ENCODE peak calls at places on chromosomes 1 and 21, in eight cellular contexts. One of them, this sample, is unnamed.

GRCh38 chr1:2459757-2460156 is 16.3 kb upstream of the PLCH2 start:
- DNase-seq in aorta: no peak
- DNase-seq in CD8-positive, alpha-beta memory T cell: no peak
- DNase-seq in upper lobe of right lung: no peak
- DNase-seq in tibial nerve: no peak
- DNase-seq in CD4-positive, alpha-beta T cell: no peak
- DNase-seq in cardiac muscle cell: peak; percentile 55
- DNase-seq in prostate gland: no peak
- DNase-seq in this sample: peak; percentile 55

GRCh38 chr21:17191346-17191993 is 321.4 kb upstream of the CXADR start:
- DNase-seq in upper lobe of right lung: no peak
- DNase-seq in aorta: no peak
- DNase-seq in cardiac muscle cell: no peak
- DNase-seq in CD4-positive, alpha-beta T cell: no peak
- DNase-seq in CD8-positive, alpha-beta memory T cell: no peak
- DNase-seq in prostate gland: no peak
- DNase-seq in tibial nerve: no peak
- DNase-seq in this sample: no peak

GRCh38 chr1:172940170-172940855 is 110.4 kb downstream of the TNFSF18 start:
- DNase-seq in CD8-positive, alpha-beta memory T cell: no peak
- DNase-seq in cardiac muscle cell: peak; percentile 66
- DNase-seq in upper lobe of right lung: no peak
- DNase-seq in prostate gland: no peak
- DNase-seq in tibial nerve: no peak
- DNase-seq in aorta: no peak
- DNase-seq in CD4-positive, alpha-beta T cell: no peak
- DNase-seq in this sample: no peak

GRCh38 chr1:65207317-65207716 is 59.3 kb downstream of the AK4 start:
- DNase-seq in prostate gland: no peak
- DNase-seq in CD8-positive, alpha-beta memory T cell: no peak
- DNase-seq in CD4-positive, alpha-beta T cell: no peak
- DNase-seq in cardiac muscle cell: no peak
- DNase-seq in tibial nerve: no peak
- DNase-seq in aorta: no peak
- DNase-seq in upper lobe of right lung: no peak
- DNase-seq in this sample: no peak

GRCh38 chr1:78472851-78473496 is 17.8 kb upstream of the PTGFR start:
- DNase-seq in tibial nerve: no peak
- DNase-seq in CD4-positive, alpha-beta T cell: no peak
- DNase-seq in prostate gland: no peak
- DNase-seq in aorta: no peak
- DNase-seq in CD8-positive, alpha-beta memory T cell: no peak
- DNase-seq in upper lobe of right lung: no peak
- DNase-seq in cardiac muscle cell: no peak
- DNase-seq in this sample: no peak

GRCh38 chr1:21123287-21123961 is 53.3 kb downstream of the EIF4G3 start:
- DNase-seq in prostate gland: no peak
- DNase-seq in cardiac muscle cell: peak; percentile 21
- DNase-seq in CD4-positive, alpha-beta T cell: no peak
- DNase-seq in CD8-positive, alpha-beta memory T cell: no peak
- DNase-seq in aorta: no peak
- DNase-seq in tibial nerve: no peak
- DNase-seq in upper lobe of right lung: no peak
- DNase-seq in this sample: no peak

GRCh38 chr1:198929961-198930599 is 291.2 kb downstream of the PTPRC start:
- DNase-seq in aorta: no peak
- DNase-seq in upper lobe of right lung: no peak
- DNase-seq in cardiac muscle cell: peak; percentile 62
- DNase-seq in tibial nerve: no peak
- DNase-seq in prostate gland: no peak
- DNase-seq in CD4-positive, alpha-beta T cell: no peak
- DNase-seq in CD8-positive, alpha-beta memory T cell: no peak
- DNase-seq in this sample: peak; percentile 1

GRCh38 chr1:201565771-201566528 is 27.0 kb downstream of the NAV1 start:
- DNase-seq in prostate gland: no peak
- DNase-seq in CD8-positive, alpha-beta memory T cell: no peak
- DNase-seq in aorta: no peak
- DNase-seq in tibial nerve: no peak
- DNase-seq in cardiac muscle cell: no peak
- DNase-seq in upper lobe of right lung: no peak
- DNase-seq in CD4-positive, alpha-beta T cell: no peak
- DNase-seq in this sample: no peak

GRCh38 chr1:26602378-26602959 is 72.9 kb downstream of the RPS6KA1 start:
- DNase-seq in upper lobe of right lung: no peak
- DNase-seq in aorta: no peak
- DNase-seq in prostate gland: peak; percentile 62
- DNase-seq in CD4-positive, alpha-beta T cell: peak; percentile 4
- DNase-seq in cardiac muscle cell: peak; percentile 76
- DNase-seq in tibial nerve: peak; percentile 96
- DNase-seq in CD8-positive, alpha-beta memory T cell: no peak
- DNase-seq in this sample: peak; percentile 41

GRCh38 chr1:26603856-26604255 is 74.3 kb downstream of the RPS6KA1 start:
- DNase-seq in tibial nerve: no peak
- DNase-seq in prostate gland: no peak
- DNase-seq in cardiac muscle cell: no peak
- DNase-seq in CD8-positive, alpha-beta memory T cell: no peak
- DNase-seq in CD4-positive, alpha-beta T cell: no peak
- DNase-seq in upper lobe of right lung: no peak
- DNase-seq in aorta: no peak
- DNase-seq in this sample: no peak

GRCh38 chr1:26597629-26598039 is 68.1 kb downstream of the RPS6KA1 start:
- DNase-seq in CD4-positive, alpha-beta T cell: no peak
- DNase-seq in tibial nerve: no peak
- DNase-seq in CD8-positive, alpha-beta memory T cell: no peak
- DNase-seq in aorta: no peak
- DNase-seq in cardiac muscle cell: peak; percentile 71
- DNase-seq in upper lobe of right lung: no peak
- DNase-seq in prostate gland: peak; percentile 10
- DNase-seq in this sample: no peak

GRCh38 chr1:26593385-26593784 is 63.8 kb downstream of the RPS6KA1 start:
- DNase-seq in CD4-positive, alpha-beta T cell: no peak
- DNase-seq in tibial nerve: no peak
- DNase-seq in prostate gland: no peak
- DNase-seq in aorta: peak; percentile 6
- DNase-seq in CD8-positive, alpha-beta memory T cell: no peak
- DNase-seq in upper lobe of right lung: no peak
- DNase-seq in cardiac muscle cell: no peak
- DNase-seq in this sample: no peak

DNA sequence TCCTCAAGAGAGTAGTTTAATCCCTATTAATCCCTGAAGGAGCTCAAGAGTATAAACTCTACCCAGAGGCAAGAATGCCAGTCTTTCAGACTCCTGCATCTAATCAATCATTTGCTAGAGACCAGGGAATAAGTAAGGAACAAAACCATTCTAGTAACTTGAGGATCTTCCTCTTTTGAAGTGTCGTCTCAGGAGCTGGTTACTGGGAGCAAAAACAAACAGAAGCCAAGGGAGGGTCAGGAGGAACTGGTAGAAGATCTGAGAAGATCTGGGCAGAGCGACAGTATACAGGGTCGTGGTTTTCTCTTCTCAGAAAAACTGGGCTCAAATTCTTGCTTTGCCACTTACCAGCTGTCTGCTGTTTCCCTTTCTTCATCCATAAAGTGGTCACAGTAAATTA is 69.3 kb downstream of the RPS6KA1 start:
- DNase-seq in aorta: no peak
- DNase-seq in CD8-positive, alpha-beta memory T cell: no peak
- DNase-seq in upper lobe of right lung: no peak
- DNase-seq in cardiac muscle cell: no peak
- DNase-seq in CD4-positive, alpha-beta T cell: no peak
- DNase-seq in tibial nerve: no peak
- DNase-seq in prostate gland: no peak
- DNase-seq in this sample: no peak
- H3K27ac ChIP-seq in aorta: no peak overlapping the region
- H3K27ac ChIP-seq in CD8-positive, alpha-beta memory T cell: peak overlapping the region; percentile 9
- H3K27ac ChIP-seq in upper lobe of right lung: no peak overlapping the region
- H3K27ac ChIP-seq in cardiac muscle cell: no peak overlapping the region
- H3K27ac ChIP-seq in CD4-positive, alpha-beta T cell: no peak overlapping the region
- H3K27ac ChIP-seq in tibial nerve: no peak overlapping the region
- H3K27ac ChIP-seq in prostate gland: no peak overlapping the region
- H3K27ac ChIP-seq in this sample: no peak overlapping the region

GRCh38 chr21:46207920-46208571 is 20.5 kb downstream of the LSS start:
- DNase-seq in aorta: no peak
- DNase-seq in cardiac muscle cell: no peak
- DNase-seq in CD8-positive, alpha-beta memory T cell: peak; percentile 29
- DNase-seq in prostate gland: no peak
- DNase-seq in tibial nerve: no peak
- DNase-seq in CD4-positive, alpha-beta T cell: no peak
- DNase-seq in upper lobe of right lung: peak; percentile 56
- DNase-seq in this sample: no peak
- H3K27me3 ChIP-seq in aorta: no peaks in the 10 kb centered on the region
- H3K27me3 ChIP-seq in cardiac muscle cell: no peaks in the 10 kb centered on the region
- H3K27me3 ChIP-seq in CD8-positive, alpha-beta memory T cell: no peaks in the 10 kb centered on the region
- H3K27me3 ChIP-seq in prostate gland: no peaks in the 10 kb centered on the region
- H3K27me3 ChIP-seq in tibial nerve: no peaks in the 10 kb centered on the region
- H3K27me3 ChIP-seq in CD4-positive, alpha-beta T cell: no peaks in the 10 kb centered on the region
- H3K27me3 ChIP-seq in upper lobe of right lung: no peaks in the 10 kb centered on the region
- H3K27me3 ChIP-seq in this sample: no peaks in the 10 kb centered on the region

GRCh38 chr1:179911812-179912211 is 29.7 kb downstream of the TOR1AIP1 start:
- DNase-seq in tibial nerve: no peak
- DNase-seq in prostate gland: no peak
- DNase-seq in CD8-positive, alpha-beta memory T cell: no peak
- DNase-seq in CD4-positive, alpha-beta T cell: no peak
- DNase-seq in upper lobe of right lung: no peak
- DNase-seq in cardiac muscle cell: no peak
- DNase-seq in aorta: no peak
- DNase-seq in this sample: no peak
- H3K27ac ChIP-seq in tibial nerve: no peak overlapping the region
- H3K27ac ChIP-seq in prostate gland: no peak overlapping the region
- H3K27ac ChIP-seq in CD8-positive, alpha-beta memory T cell: no peak overlapping the region
- H3K27ac ChIP-seq in CD4-positive, alpha-beta T cell: no peak overlapping the region
- H3K27ac ChIP-seq in upper lobe of right lung: no peak overlapping the region
- H3K27ac ChIP-seq in cardiac muscle cell: no peak overlapping the region
- H3K27ac ChIP-seq in aorta: no peak overlapping the region
- H3K27ac ChIP-seq in this sample: no peak overlapping the region

GRCh38 chr1:209416660-209417059 is 166.9 kb upstream of the CAMK1G start:
- DNase-seq in prostate gland: no peak
- DNase-seq in aorta: no peak
- DNase-seq in CD4-positive, alpha-beta T cell: no peak
- DNase-seq in tibial nerve: no peak
- DNase-seq in upper lobe of right lung: no peak
- DNase-seq in cardiac muscle cell: no peak
- DNase-seq in CD8-positive, alpha-beta memory T cell: no peak
- DNase-seq in this sample: no peak
- H3K27me3 ChIP-seq in prostate gland: no peaks in the 10 kb centered on the region
- H3K27me3 ChIP-seq in aorta: no peaks in the 10 kb centered on the region
- H3K27me3 ChIP-seq in CD4-positive, alpha-beta T cell: peaks cover 6% of the 10 kb centered on the region
- H3K27me3 ChIP-seq in tibial nerve: no peaks in the 10 kb centered on the region
- H3K27me3 ChIP-seq in upper lobe of right lung: peaks cover 12% of the 10 kb centered on the region
- H3K27me3 ChIP-seq in cardiac muscle cell: no peaks in the 10 kb centered on the region
- H3K27me3 ChIP-seq in CD8-positive, alpha-beta memory T cell: no peaks in the 10 kb centered on the region
- H3K27me3 ChIP-seq in this sample: no peaks in the 10 kb centered on the region

GRCh38 chr1:51926171-51926812 is 47.8 kb upstream of the NRDC start:
- DNase-seq in CD4-positive, alpha-beta T cell: no peak
- DNase-seq in CD8-positive, alpha-beta memory T cell: no peak
- DNase-seq in cardiac muscle cell: peak; percentile 61
- DNase-seq in upper lobe of right lung: no peak
- DNase-seq in aorta: no peak
- DNase-seq in prostate gland: no peak
- DNase-seq in tibial nerve: no peak
- DNase-seq in this sample: no peak
- H3K27ac ChIP-seq in CD4-positive, alpha-beta T cell: no peak overlapping the region
- H3K27ac ChIP-seq in CD8-positive, alpha-beta memory T cell: no peak overlapping the region
- H3K27ac ChIP-seq in cardiac muscle cell: no peak overlapping the region
- H3K27ac ChIP-seq in upper lobe of right lung: no peak overlapping the region
- H3K27ac ChIP-seq in aorta: no peak overlapping the region
- H3K27ac ChIP-seq in prostate gland: no peak overlapping the region
- H3K27ac ChIP-seq in tibial nerve: no peak overlapping the region
- H3K27ac ChIP-seq in this sample: no peak overlapping the region

GRCh38 chr1:6999826-7000225 is 214.6 kb downstream of the CAMTA1 start:
- DNase-seq in prostate gland: no peak
- DNase-seq in tibial nerve: no peak
- DNase-seq in cardiac muscle cell: no peak
- DNase-seq in aorta: no peak
- DNase-seq in CD8-positive, alpha-beta memory T cell: no peak
- DNase-seq in CD4-positive, alpha-beta T cell: no peak
- DNase-seq in upper lobe of right lung: no peak
- DNase-seq in this sample: no peak
- H3K27me3 ChIP-seq in prostate gland: no peaks in the 10 kb centered on the region
- H3K27me3 ChIP-seq in tibial nerve: no peaks in the 10 kb centered on the region
- H3K27me3 ChIP-seq in cardiac muscle cell: no peaks in the 10 kb centered on the region
- H3K27me3 ChIP-seq in aorta: no peaks in the 10 kb centered on the region
- H3K27me3 ChIP-seq in CD8-positive, alpha-beta memory T cell: no peaks in the 10 kb centered on the region
- H3K27me3 ChIP-seq in CD4-positive, alpha-beta T cell: peaks cover 3% of the 10 kb centered on the region
- H3K27me3 ChIP-seq in upper lobe of right lung: peaks cover 1% of the 10 kb centered on the region
- H3K27me3 ChIP-seq in this sample: peaks cover 68% of the 10 kb centered on the region

GRCh38 chr1:93015590-93015989 is 54.3 kb upstream of the DIPK1A start:
- DNase-seq in cardiac muscle cell: peak; percentile 56
- DNase-seq in upper lobe of right lung: no peak
- DNase-seq in CD4-positive, alpha-beta T cell: no peak
- DNase-seq in aorta: no peak
- DNase-seq in prostate gland: no peak
- DNase-seq in tibial nerve: no peak
- DNase-seq in CD8-positive, alpha-beta memory T cell: no peak
- DNase-seq in this sample: peak; percentile 99

GRCh38 chr1:93014156-93014555 is 52.9 kb upstream of the DIPK1A start:
- DNase-seq in prostate gland: no peak
- DNase-seq in upper lobe of right lung: no peak
- DNase-seq in cardiac muscle cell: no peak
- DNase-seq in aorta: no peak
- DNase-seq in CD4-positive, alpha-beta T cell: no peak
- DNase-seq in CD8-positive, alpha-beta memory T cell: no peak
- DNase-seq in tibial nerve: no peak
- DNase-seq in this sample: no peak

GRCh38 chr1:93016171-93016570 is 54.9 kb upstream of the DIPK1A start:
- DNase-seq in cardiac muscle cell: peak; percentile 50
- DNase-seq in CD4-positive, alpha-beta T cell: no peak
- DNase-seq in tibial nerve: no peak
- DNase-seq in CD8-positive, alpha-beta memory T cell: no peak
- DNase-seq in upper lobe of right lung: no peak
- DNase-seq in prostate gland: no peak
- DNase-seq in aorta: no peak
- DNase-seq in this sample: peak; percentile 14

GRCh38 chr1:93007941-93008577 is 46.8 kb upstream of the DIPK1A start:
- DNase-seq in cardiac muscle cell: peak; percentile 76
- DNase-seq in tibial nerve: no peak
- DNase-seq in upper lobe of right lung: no peak
- DNase-seq in prostate gland: no peak
- DNase-seq in CD4-positive, alpha-beta T cell: no peak
- DNase-seq in aorta: no peak
- DNase-seq in CD8-positive, alpha-beta memory T cell: no peak
- DNase-seq in this sample: peak; percentile 96

GRCh38 chr1:93013311-93014091 is 52.2 kb upstream of the DIPK1A start:
- DNase-seq in upper lobe of right lung: no peak
- DNase-seq in prostate gland: no peak
- DNase-seq in CD8-positive, alpha-beta memory T cell: no peak
- DNase-seq in cardiac muscle cell: no peak
- DNase-seq in CD4-positive, alpha-beta T cell: no peak
- DNase-seq in aorta: no peak
- DNase-seq in tibial nerve: no peak
- DNase-seq in this sample: no peak
- H3K27ac ChIP-seq in upper lobe of right lung: no peak overlapping the region
- H3K27ac ChIP-seq in prostate gland: no peak overlapping the region
- H3K27ac ChIP-seq in CD8-positive, alpha-beta memory T cell: no peak overlapping the region
- H3K27ac ChIP-seq in cardiac muscle cell: no peak overlapping the region
- H3K27ac ChIP-seq in CD4-positive, alpha-beta T cell: no peak overlapping the region
- H3K27ac ChIP-seq in aorta: no peak overlapping the region
- H3K27ac ChIP-seq in tibial nerve: no peak overlapping the region
- H3K27ac ChIP-seq in this sample: peak overlapping the region; percentile 93